ENCODE peak calls at places on chromosomes 7 and 10, in five cellular contexts. One of them, this sample, is unnamed.

GRCh38 chr7:54798569-54798968 is 39.6 kb upstream of the SEC61G start:
- DNase-seq in NB4: peak
- DNase-seq in fibroblast of lung: no peak
- DNase-seq in endothelial cell: no peak
- DNase-seq in activated T-cell treated with anti-CD3 and anti-CD28 coated beads, Interleukin-2, amount 50 U/mL, for 24 hours: no peak
- DNase-seq in this sample: no peak

GRCh38 chr7:81534996-81535395 is 234.9 kb downstream of the HGF start:
- DNase-seq in NB4: no peak
- DNase-seq in fibroblast of lung: peak
- DNase-seq in endothelial cell: no peak
- DNase-seq in activated T-cell treated with anti-CD3 and anti-CD28 coated beads, Interleukin-2, amount 50 U/mL, for 24 hours: no peak
- DNase-seq in this sample: no peak

GRCh38 chr10:103072891-103073290 is 120.2 kb downstream of the NT5C2 start:
- DNase-seq in NB4: no peak
- DNase-seq in fibroblast of lung: no peak
- DNase-seq in endothelial cell: no peak
- DNase-seq in activated T-cell treated with anti-CD3 and anti-CD28 coated beads, Interleukin-2, amount 50 U/mL, for 24 hours: no peak
- DNase-seq in this sample: no peak

GRCh38 chr7:34086064-34086463 is 180.7 kb downstream of the BMPER start:
- DNase-seq in NB4: no peak
- DNase-seq in fibroblast of lung: no peak
- DNase-seq in endothelial cell: no peak
- DNase-seq in activated T-cell treated with anti-CD3 and anti-CD28 coated beads, Interleukin-2, amount 50 U/mL, for 24 hours: no peak
- DNase-seq in this sample: no peak

GRCh38 chr10:132641966-132642731 is 104.6 kb downstream of the INPP5A start:
- DNase-seq in NB4: no peak
- DNase-seq in fibroblast of lung: no peak
- DNase-seq in endothelial cell: no peak
- DNase-seq in activated T-cell treated with anti-CD3 and anti-CD28 coated beads, Interleukin-2, amount 50 U/mL, for 24 hours: no peak
- DNase-seq in this sample: no peak

GRCh38 chr10:98556061-98556460 is 109.3 kb upstream of the HPS1 start:
- DNase-seq in NB4: no peak
- DNase-seq in fibroblast of lung: no peak
- DNase-seq in endothelial cell: no peak
- DNase-seq in activated T-cell treated with anti-CD3 and anti-CD28 coated beads, Interleukin-2, amount 50 U/mL, for 24 hours: no peak
- DNase-seq in this sample: no peak

GRCh38 chr7:70113543-70113942 is 515.3 kb downstream of the AUTS2 start:
- DNase-seq in NB4: no peak
- DNase-seq in fibroblast of lung: peak
- DNase-seq in endothelial cell: no peak
- DNase-seq in activated T-cell treated with anti-CD3 and anti-CD28 coated beads, Interleukin-2, amount 50 U/mL, for 24 hours: no peak
- DNase-seq in this sample: peak

GRCh38 chr7:7707756-7708310 is 10.6 kb downstream of the RPA3 start:
- DNase-seq in NB4: no peak
- DNase-seq in fibroblast of lung: peak
- DNase-seq in endothelial cell: no peak
- DNase-seq in activated T-cell treated with anti-CD3 and anti-CD28 coated beads, Interleukin-2, amount 50 U/mL, for 24 hours: no peak
- DNase-seq in this sample: no peak

GRCh38 chr10:12387561-12388210 is 38.3 kb downstream of the CAMK1D start:
- DNase-seq in NB4: no peak
- DNase-seq in fibroblast of lung: no peak
- DNase-seq in endothelial cell: no peak
- DNase-seq in activated T-cell treated with anti-CD3 and anti-CD28 coated beads, Interleukin-2, amount 50 U/mL, for 24 hours: no peak
- DNase-seq in this sample: no peak

GRCh38 chr10:116665541-116666125 is 44.9 kb downstream of the PNLIPRP2 start:
- DNase-seq in NB4: no peak
- DNase-seq in fibroblast of lung: peak
- DNase-seq in endothelial cell: no peak
- DNase-seq in activated T-cell treated with anti-CD3 and anti-CD28 coated beads, Interleukin-2, amount 50 U/mL, for 24 hours: no peak
- DNase-seq in this sample: no peak

GRCh38 chr10:52999258-52999657 is 226.7 kb upstream of the MBL2 start:
- DNase-seq in NB4: no peak
- DNase-seq in fibroblast of lung: no peak
- DNase-seq in endothelial cell: no peak
- DNase-seq in activated T-cell treated with anti-CD3 and anti-CD28 coated beads, Interleukin-2, amount 50 U/mL, for 24 hours: no peak
- DNase-seq in this sample: no peak

GRCh38 chr7:118183586-118184391 is at the start of gene LSM8:
- DNase-seq in NB4: peak
- DNase-seq in fibroblast of lung: peak
- DNase-seq in endothelial cell: peak
- DNase-seq in activated T-cell treated with anti-CD3 and anti-CD28 coated beads, Interleukin-2, amount 50 U/mL, for 24 hours: peak
- DNase-seq in this sample: peak

GRCh38 chr10:63841761-63842160 is 320.6 kb downstream of the REEP3 start:
- DNase-seq in NB4: no peak
- DNase-seq in fibroblast of lung: no peak
- DNase-seq in endothelial cell: no peak
- DNase-seq in activated T-cell treated with anti-CD3 and anti-CD28 coated beads, Interleukin-2, amount 50 U/mL, for 24 hours: no peak
- DNase-seq in this sample: no peak